ENCODE peak calls at places on chromosomes 13 and 19, in eight cellular contexts. A, V, D, H, G, N, L and I are unnamed samples.

GRCh38 chr13:38954291-38954690 is 36.3 kb downstream of the STOML3 start:
- DNase-seq in N (no peak), L (no peak), D (no peak), G (no peak), V (no peak), A (no peak), H (no peak), I (no peak)

GRCh38 chr19:35872180-35872579 is 3.8 kb downstream of the APLP1 start:
- DNase-seq in N (no peak), L (no peak), A (no peak), D (no peak), G (no peak), H (no peak), V (no peak), I (no peak)

GRCh38 chr19:55460670-55461258 is 678 bp downstream of the ISOC2 start:
- DNase-seq in G (peak), A (no peak), N (peak), V (peak), H (peak), D (no peak), L (peak), I (no peak)

GRCh38 chr13:109740721-109741120 is 45.7 kb downstream of the IRS2 start:
- DNase-seq in H (no peak), L (no peak), G (no peak), N (no peak), D (no peak), V (no peak), A (no peak), I (no peak)

GRCh38 chr13:45949161-45949560 is 97.6 kb upstream of the SIAH3 start:
- DNase-seq in V (no peak), L (no peak), H (no peak), D (no peak), A (no peak), G (no peak), N (no peak), I (no peak)

GRCh38 chr19:5609881-5610280 is 12.7 kb downstream of the SAFB2 start:
- DNase-seq in A (no peak), D (no peak), L (no peak), G (no peak), H (no peak), V (no peak), N (no peak), I (no peak)

GRCh38 chr19:7925171-7925837 is 631 bp downstream of the CTXN1 start:
- DNase-seq in G (peak), H (peak), V (peak), A (peak), N (peak), L (peak), D (peak), I (no peak)

GRCh38 chr13:97000295-97000925 is 6.1 kb upstream of the OXGR1 start:
- DNase-seq in H (no peak), G (no peak), N (no peak), L (no peak), V (no peak), D (no peak), A (no peak), I (no peak)

GRCh38 chr19:31292639-31293185 is 56.5 kb downstream of the TSHZ3 start:
- DNase-seq in H (no peak), L (no peak), D (no peak), A (no peak), N (no peak), V (no peak), G (no peak), I (no peak)

GRCh38 chr19:1136201-1136600 is 32.4 kb downstream of the GPX4 start:
- DNase-seq in N (no peak), H (no peak), A (no peak), V (no peak), D (no peak), L (peak), G (peak), I (no peak)

GRCh38 chr19:35261356-35262100 is 7.2 kb upstream of the USF2 start:
- DNase-seq in A (no peak), G (no peak), L (no peak), N (no peak), V (no peak), H (no peak), D (no peak), I (no peak)

GRCh38 chr13:36385471-36385870 is 39.3 kb upstream of the SPART start:
- DNase-seq in L (no peak), V (no peak), N (peak), A (no peak), D (no peak), G (no peak), H (no peak), I (no peak)

DNA sequence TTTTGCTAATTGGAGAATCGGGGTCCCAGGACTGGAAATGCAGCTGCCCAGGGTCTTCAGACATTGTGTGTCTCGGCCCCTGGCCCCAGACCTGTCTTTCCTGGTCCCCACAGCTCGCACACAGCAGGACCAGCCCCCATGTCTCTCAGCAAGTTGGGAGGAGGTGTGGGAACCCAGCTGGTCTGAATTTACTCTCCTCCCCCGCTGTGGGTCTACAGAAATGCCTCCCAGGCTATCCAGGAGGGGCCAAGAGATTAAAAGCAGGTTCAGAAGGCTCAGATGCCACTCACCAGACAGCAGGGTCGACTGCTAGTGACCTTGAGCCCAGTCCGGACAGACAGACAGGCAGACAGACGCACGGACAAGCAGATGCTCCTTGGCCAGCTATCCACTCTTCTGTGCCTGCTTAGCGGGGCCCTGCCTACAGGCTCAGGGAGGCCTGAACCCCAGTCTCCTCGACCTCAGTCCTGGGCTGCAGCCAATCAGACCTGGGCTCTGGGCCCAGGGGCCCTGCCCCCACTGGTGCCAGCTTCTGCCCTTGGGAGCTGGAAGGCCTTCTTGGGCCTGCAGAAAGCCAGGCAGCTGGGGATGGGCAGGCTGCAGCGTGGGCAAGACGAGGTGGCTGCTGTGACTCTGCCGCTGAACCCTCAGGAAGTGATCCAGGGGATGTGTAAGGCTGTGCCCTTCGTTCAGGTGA is at the start of gene DAND5:
- DNase-seq in N (no peak), G (no peak), D (no peak), H (no peak), L (no peak), V (no peak), A (no peak), I (no peak)
- H3K27ac ChIP-seq in N (no peak), G (no peak), D (no peak), H (no peak), L (no peak), V (peak), A (no peak), I (peak)

DNA sequence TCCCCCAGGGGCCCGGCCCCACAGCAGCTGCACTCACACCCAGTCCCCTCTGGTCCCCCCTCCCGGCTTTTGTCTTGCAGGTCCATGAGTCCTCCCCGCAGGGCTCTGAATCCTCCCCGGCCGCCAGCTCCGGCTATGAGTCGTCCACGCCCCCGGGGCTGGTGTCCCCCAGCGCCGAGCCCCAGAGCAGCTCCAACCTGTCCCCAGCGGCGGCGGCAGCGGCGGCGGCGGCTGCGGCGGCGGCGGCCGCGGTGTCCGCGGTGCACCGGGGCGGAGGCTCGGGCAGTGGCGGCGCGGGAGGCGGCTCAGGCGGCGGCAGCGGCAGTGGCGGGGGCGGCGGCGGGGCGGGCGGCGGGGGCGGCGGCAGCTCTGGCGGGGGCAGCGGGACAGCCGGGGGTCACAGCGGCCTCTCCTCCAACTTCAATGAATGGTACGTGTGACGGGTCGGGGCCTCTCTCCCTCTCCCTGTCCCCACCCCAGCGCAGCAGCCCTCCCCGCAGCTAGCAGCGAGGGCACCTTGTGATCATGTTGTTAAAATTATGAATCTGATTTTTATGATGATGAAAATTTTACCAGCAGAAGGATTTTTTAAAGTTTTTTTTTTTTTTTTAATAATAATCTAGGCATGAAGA is 3.8 kb downstream of the ZIC2 start:
- DNase-seq in N (no peak), L (no peak), H (no peak), V (peak), A (no peak), D (no peak), G (no peak), I (no peak)
- H3K4me3 ChIP-seq in N (peak), L (peak), H (no peak), V (no peak), A (no peak), D (no peak), G (no peak), I (no peak)

GRCh38 chr13:59463023-59463422 is 700.7 kb downstream of the DIAPH3 start:
- DNase-seq in D (no peak), V (no peak), G (no peak), H (no peak), L (no peak), A (no peak), N (no peak), I (no peak)

GRCh38 chr13:59458908-59459579 is 704.7 kb downstream of the DIAPH3 start:
- DNase-seq in D (no peak), N (peak), G (no peak), A (no peak), V (no peak), L (no peak), H (no peak), I (no peak)

GRCh38 chr13:59464926-59465325 is 698.8 kb downstream of the DIAPH3 start:
- DNase-seq in D (no peak), G (no peak), A (no peak), H (no peak), V (no peak), N (no peak), L (no peak), I (no peak)

GRCh38 chr13:59459972-59460371 is 703.8 kb downstream of the DIAPH3 start:
- DNase-seq in H (no peak), L (no peak), N (no peak), G (no peak), V (no peak), A (no peak), D (no peak), I (no peak)

GRCh38 chr13:59461411-59461810 is 702.3 kb downstream of the DIAPH3 start:
- DNase-seq in D (no peak), A (no peak), N (no peak), V (no peak), L (no peak), H (no peak), G (no peak), I (no peak)
- H3K27ac ChIP-seq in D (no peak), A (no peak), N (no peak), V (no peak), L (no peak), H (no peak), G (no peak), I (no peak)

DNA sequence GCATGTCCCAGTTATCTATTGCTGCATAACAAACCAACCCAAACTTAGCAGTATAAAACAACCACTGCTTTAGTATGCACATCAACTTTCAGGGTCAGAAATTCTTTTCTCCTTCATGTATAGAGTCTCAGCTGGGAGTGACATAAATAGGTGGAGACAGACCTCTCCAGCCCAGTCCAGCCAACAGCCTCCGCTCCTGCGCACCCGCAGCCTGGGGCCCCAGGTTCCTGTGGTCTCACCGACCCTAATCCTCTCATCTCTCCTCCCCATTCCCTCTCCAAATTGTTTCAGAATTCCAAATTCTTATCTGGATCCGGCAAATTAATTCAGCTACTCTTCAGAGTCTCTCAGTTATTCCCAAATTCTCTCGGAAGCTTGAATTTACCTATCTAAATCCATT is 522 bp upstream of the ATP12A start:
- DNase-seq in A (no peak), D (no peak), G (no peak), V (no peak), L (no peak), N (no peak), H (no peak), I (no peak)
- H3K4me3 ChIP-seq in A (no peak), D (peak), G (no peak), V (peak), L (peak), N (no peak), H (peak), I (no peak)

GRCh38 chr13:111202745-111203144 is 87.6 kb downstream of the ARHGEF7 start:
- DNase-seq in A (no peak), V (no peak), G (no peak), N (peak), H (no peak), D (no peak), L (no peak), I (no peak)
- H3K27ac ChIP-seq in A (no peak), V (no peak), G (peak), N (peak), H (no peak), D (no peak), L (no peak), I (peak)

GRCh38 chr13:25771641-25772478 is 280.0 kb downstream of the SHISA2 start:
- DNase-seq in V (no peak), A (no peak), H (no peak), L (no peak), D (no peak), G (no peak), N (peak), I (no peak)

GRCh38 chr13:25770601-25771000 is 281.2 kb downstream of the SHISA2 start:
- DNase-seq in N (no peak), V (no peak), A (no peak), H (no peak), D (no peak), L (no peak), G (no peak), I (no peak)

GRCh38 chr13:25766576-25766975 is 285.2 kb downstream of the SHISA2 start:
- DNase-seq in L (no peak), G (no peak), N (no peak), D (no peak), A (no peak), V (no peak), H (no peak), I (no peak)

GRCh38 chr13:25771208-25771607 is 280.6 kb downstream of the SHISA2 start:
- DNase-seq in G (no peak), D (no peak), L (no peak), H (no peak), V (no peak), A (no peak), N (peak), I (no peak)

DNA sequence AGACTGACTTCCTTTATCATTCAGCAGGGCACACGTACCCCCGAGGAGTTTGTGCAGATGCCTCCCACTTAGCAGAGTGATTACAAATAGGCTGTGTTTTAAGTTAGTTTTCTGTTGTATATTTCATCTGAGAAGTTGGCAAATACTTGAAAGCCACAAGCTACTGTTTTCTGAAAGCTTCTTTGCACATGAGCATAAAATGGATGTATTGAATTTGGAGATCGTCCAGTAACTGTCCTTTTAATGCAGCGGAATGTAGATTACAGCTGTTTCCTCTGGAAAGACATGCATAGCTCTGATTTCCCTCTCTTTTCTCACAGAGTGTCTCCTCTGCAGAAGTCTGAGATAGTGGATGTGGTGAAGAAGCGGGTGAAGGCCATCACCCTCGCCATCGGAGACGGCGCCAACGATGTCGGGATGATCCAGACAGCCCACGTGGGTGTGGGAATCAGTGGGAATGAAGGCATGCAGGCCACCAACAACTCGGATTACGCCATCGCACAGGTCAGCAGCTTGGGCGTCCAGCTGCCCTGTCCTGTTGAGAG is 283.0 kb downstream of the SHISA2 start:
- DNase-seq in G (no peak), N (peak), H (no peak), L (no peak), D (no peak), A (no peak), V (no peak), I (no peak)
- H3K4me3 ChIP-seq in G (no peak), N (no peak), H (no peak), L (no peak), D (no peak), A (no peak), V (no peak), I (no peak)

DNA sequence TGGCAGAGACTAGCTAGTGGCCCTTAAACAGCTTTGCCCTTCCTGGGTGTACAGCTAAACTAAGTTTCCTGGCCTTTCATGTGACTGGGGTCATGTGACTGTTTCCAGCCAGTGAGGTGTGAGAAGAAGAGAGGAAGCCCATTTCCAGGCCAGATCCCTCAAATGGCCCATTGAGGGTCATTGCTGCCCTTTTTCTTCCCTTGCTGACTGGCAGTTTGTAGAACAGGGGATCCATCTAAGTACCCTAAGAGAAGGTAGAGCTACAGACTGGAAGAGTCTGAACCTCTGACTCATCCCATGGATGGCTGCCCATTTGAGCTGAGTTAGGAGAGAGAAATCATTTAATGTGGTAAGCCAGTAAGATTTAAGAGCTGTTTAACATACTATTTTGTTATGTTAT is 2.8 kb downstream of the SWSAP1 start:
- DNase-seq in H (no peak), L (peak), G (peak), A (no peak), V (no peak), D (no peak), N (peak), I (no peak)
- H3K27ac ChIP-seq in H (no peak), L (no peak), G (peak), A (no peak), V (no peak), D (no peak), N (peak), I (peak)